ENCODE peak calls at places on chromosome 12, in seven cellular contexts. One of them, this sample, is unnamed.

GRCh38 chr12:123519151-123520001 is 14.1 kb downstream of the RILPL1 start:
- DNase-seq in tibial nerve: no peak
- DNase-seq in BE2C: no peak
- DNase-seq in K562: peak
- DNase-seq in A549: peak
- DNase-seq in tibial artery: peak
- DNase-seq in neural crest cell: no peak
- DNase-seq in this sample: no peak

GRCh38 chr12:111446631-111447570 is 41.2 kb downstream of the SH2B3 start:
- DNase-seq in tibial nerve: no peak
- DNase-seq in BE2C: no peak
- DNase-seq in K562: no peak
- DNase-seq in A549: no peak
- DNase-seq in tibial artery: peak
- DNase-seq in neural crest cell: no peak
- DNase-seq in this sample: no peak

GRCh38 chr12:89073027-89073398 is 279.3 kb downstream of the DUSP6 start:
- DNase-seq in tibial nerve: no peak
- DNase-seq in BE2C: peak
- DNase-seq in K562: no peak
- DNase-seq in A549: no peak
- DNase-seq in tibial artery: no peak
- DNase-seq in neural crest cell: no peak
- DNase-seq in this sample: no peak

GRCh38 chr12:48903363-48903981 is 21.8 kb downstream of the FKBP11 start:
- DNase-seq in tibial nerve: no peak
- DNase-seq in BE2C: no peak
- DNase-seq in K562: no peak
- DNase-seq in A549: no peak
- DNase-seq in tibial artery: no peak
- DNase-seq in neural crest cell: no peak
- DNase-seq in this sample: no peak

GRCh38 chr12:130525384-130526172 is 187.9 kb downstream of the PIWIL1 start:
- DNase-seq in tibial nerve: no peak
- DNase-seq in BE2C: no peak
- DNase-seq in K562: no peak
- DNase-seq in A549: no peak
- DNase-seq in tibial artery: no peak
- DNase-seq in neural crest cell: no peak
- DNase-seq in this sample: no peak

GRCh38 chr12:45017916-45018315 is 33.0 kb downstream of the DBX2 start:
- DNase-seq in tibial nerve: no peak
- DNase-seq in BE2C: no peak
- DNase-seq in K562: no peak
- DNase-seq in A549: no peak
- DNase-seq in tibial artery: no peak
- DNase-seq in neural crest cell: no peak
- DNase-seq in this sample: no peak

GRCh38 chr12:127245437-127245836 is 1021.5 kb upstream of the TMEM132C start:
- DNase-seq in tibial nerve: no peak
- DNase-seq in BE2C: no peak
- DNase-seq in K562: no peak
- DNase-seq in A549: no peak
- DNase-seq in tibial artery: no peak
- DNase-seq in neural crest cell: no peak
- DNase-seq in this sample: no peak

GRCh38 chr12:46217686-46218508 is 50.9 kb downstream of the SLC38A1 start:
- DNase-seq in tibial nerve: peak
- DNase-seq in BE2C: no peak
- DNase-seq in K562: no peak
- DNase-seq in A549: no peak
- DNase-seq in tibial artery: no peak
- DNase-seq in neural crest cell: no peak
- DNase-seq in this sample: no peak

GRCh38 chr12:42140901-42141300 is 3.8 kb downstream of the GXYLT1 start:
- DNase-seq in tibial nerve: no peak
- DNase-seq in BE2C: no peak
- DNase-seq in K562: no peak
- DNase-seq in A549: peak
- DNase-seq in tibial artery: no peak
- DNase-seq in neural crest cell: no peak
- DNase-seq in this sample: no peak

GRCh38 chr12:108342985-108343384 is 3.9 kb upstream of the CMKLR1 start:
- DNase-seq in tibial nerve: no peak
- DNase-seq in BE2C: no peak
- DNase-seq in K562: no peak
- DNase-seq in A549: no peak
- DNase-seq in tibial artery: peak
- DNase-seq in neural crest cell: no peak
- DNase-seq in this sample: no peak

GRCh38 chr12:95940514-95940913 is 1.9 kb downstream of the CCDC38 start:
- DNase-seq in tibial nerve: no peak
- DNase-seq in BE2C: no peak
- DNase-seq in K562: no peak
- DNase-seq in A549: no peak
- DNase-seq in tibial artery: no peak
- DNase-seq in neural crest cell: no peak
- DNase-seq in this sample: no peak

GRCh38 chr12:95942532-95943230 is at the start of gene CCDC38:
- DNase-seq in tibial nerve: peak
- DNase-seq in BE2C: peak
- DNase-seq in K562: peak
- DNase-seq in A549: peak
- DNase-seq in tibial artery: peak
- DNase-seq in neural crest cell: peak
- DNase-seq in this sample: peak

GRCh38 chr12:95942106-95942531 is 295 bp downstream of the CCDC38 start:
- DNase-seq in tibial nerve: no peak
- DNase-seq in BE2C: no peak
- DNase-seq in K562: no peak
- DNase-seq in A549: no peak
- DNase-seq in tibial artery: no peak
- DNase-seq in neural crest cell: no peak
- DNase-seq in this sample: no peak

GRCh38 chr12:95944108-95944704 is 1.1 kb downstream of the AMDHD1 start:
- DNase-seq in tibial nerve: no peak
- DNase-seq in BE2C: no peak
- DNase-seq in K562: no peak
- DNase-seq in A549: no peak
- DNase-seq in tibial artery: no peak
- DNase-seq in neural crest cell: no peak
- DNase-seq in this sample: no peak

DNA sequence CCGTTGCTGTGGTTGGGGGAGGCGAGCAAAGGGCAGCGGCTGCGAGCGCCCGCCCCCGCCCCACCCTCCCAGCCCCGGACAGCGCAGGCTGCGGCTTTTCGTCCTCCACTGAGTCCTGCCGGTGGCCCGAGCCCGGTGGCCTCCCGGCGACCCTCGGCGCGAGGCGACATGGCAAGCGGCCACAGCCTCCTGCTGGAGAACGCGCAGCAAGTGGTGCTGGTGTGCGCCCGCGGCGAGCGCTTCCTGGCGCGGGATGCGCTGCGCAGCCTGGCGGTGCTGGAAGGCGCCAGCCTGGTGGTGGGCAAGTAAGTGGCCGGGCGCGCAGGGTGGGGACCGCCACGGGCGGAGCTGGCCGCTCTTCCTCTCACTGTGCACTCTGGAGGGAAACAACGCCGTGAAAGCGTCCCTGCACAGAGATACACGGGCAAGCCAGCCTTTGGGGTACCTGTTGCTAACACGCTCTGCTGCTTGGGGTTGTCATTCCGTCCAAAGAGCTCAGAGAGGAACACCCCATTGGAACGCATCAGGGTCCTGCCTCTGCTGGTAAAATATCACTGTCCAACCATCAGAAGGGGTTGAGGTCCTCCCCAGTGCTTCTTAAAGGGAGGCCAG is at the start of gene AMDHD1:
- DNase-seq in tibial nerve: peak
- DNase-seq in BE2C: peak
- DNase-seq in K562: no peak
- DNase-seq in A549: peak
- DNase-seq in tibial artery: peak
- DNase-seq in neural crest cell: peak
- DNase-seq in this sample: peak
- TF ChIP-seq CTCF in tibial nerve: peak
- TF ChIP-seq CTCF in BE2C: peak
- TF ChIP-seq CTCF in K562: no peak
- TF ChIP-seq CTCF in A549: no peak
- TF ChIP-seq CTCF in tibial artery: peak
- TF ChIP-seq CTCF in neural crest cell: peak
- TF ChIP-seq CTCF in this sample: peak

GRCh38 chr12:102913453-102914226 is 3.4 kb downstream of the PAH start:
- DNase-seq in tibial nerve: no peak
- DNase-seq in BE2C: no peak
- DNase-seq in K562: no peak
- DNase-seq in A549: no peak
- DNase-seq in tibial artery: no peak
- DNase-seq in neural crest cell: no peak
- DNase-seq in this sample: no peak

GRCh38 chr12:102920271-102920670 is 3.2 kb upstream of the PAH start:
- DNase-seq in tibial nerve: no peak
- DNase-seq in BE2C: no peak
- DNase-seq in K562: no peak
- DNase-seq in A549: no peak
- DNase-seq in tibial artery: no peak
- DNase-seq in neural crest cell: no peak
- DNase-seq in this sample: no peak

GRCh38 chr12:102916252-102917025 is 605 bp downstream of the PAH start:
- DNase-seq in tibial nerve: no peak
- DNase-seq in BE2C: no peak
- DNase-seq in K562: no peak
- DNase-seq in A549: no peak
- DNase-seq in tibial artery: no peak
- DNase-seq in neural crest cell: no peak
- DNase-seq in this sample: no peak

GRCh38 chr12:102918840-102919239 is 1.8 kb upstream of the PAH start:
- DNase-seq in tibial nerve: no peak
- DNase-seq in BE2C: no peak
- DNase-seq in K562: no peak
- DNase-seq in A549: no peak
- DNase-seq in tibial artery: no peak
- DNase-seq in neural crest cell: no peak
- DNase-seq in this sample: no peak

GRCh38 chr12:102917026-102917787 is at the start of gene PAH:
- DNase-seq in tibial nerve: no peak
- DNase-seq in BE2C: no peak
- DNase-seq in K562: peak
- DNase-seq in A549: no peak
- DNase-seq in tibial artery: no peak
- DNase-seq in neural crest cell: no peak
- DNase-seq in this sample: no peak
- TF ChIP-seq CTCF in tibial nerve: no peak
- TF ChIP-seq CTCF in BE2C: peak
- TF ChIP-seq CTCF in K562: no peak
- TF ChIP-seq CTCF in A549: no peak
- TF ChIP-seq CTCF in tibial artery: no peak
- TF ChIP-seq CTCF in neural crest cell: peak
- TF ChIP-seq CTCF in this sample: no peak

DNA sequence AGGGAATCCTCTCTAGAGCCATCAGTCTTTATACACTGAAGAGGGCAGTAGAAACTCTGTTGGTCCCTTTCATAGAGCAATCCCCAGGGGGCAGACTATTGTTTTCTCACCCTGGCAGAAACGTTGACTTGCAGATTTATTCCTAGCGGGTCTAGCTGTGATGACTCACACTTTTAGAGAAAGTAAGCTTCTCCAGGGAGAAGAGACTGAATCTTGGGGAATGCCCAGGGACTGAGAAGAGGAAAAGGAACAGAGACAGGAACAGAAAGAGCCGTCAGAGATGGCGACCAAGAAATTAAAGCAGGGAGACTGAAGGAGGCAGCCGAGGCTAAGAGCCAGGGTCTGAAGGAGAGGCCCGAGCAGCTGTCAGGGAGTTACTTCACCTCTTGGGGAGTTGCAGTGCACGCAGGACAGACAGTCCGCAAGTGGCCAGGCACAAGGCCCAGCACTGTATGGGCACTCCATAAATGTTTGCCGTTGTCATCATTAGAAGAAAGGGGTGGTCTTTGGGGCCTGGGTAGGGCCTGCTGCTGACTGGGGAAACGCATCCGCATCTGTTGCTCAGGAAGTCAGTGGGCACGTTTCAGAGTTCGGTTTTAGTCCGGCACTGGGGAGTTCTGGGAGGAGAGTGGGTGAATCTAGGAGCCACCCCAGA is 13.0 kb downstream of the PLEKHG6 start:
- DNase-seq in tibial nerve: no peak
- DNase-seq in BE2C: peak
- DNase-seq in K562: peak
- DNase-seq in A549: peak
- DNase-seq in tibial artery: no peak
- DNase-seq in neural crest cell: peak
- DNase-seq in this sample: no peak
- TF ChIP-seq CTCF in tibial nerve: peak
- TF ChIP-seq CTCF in BE2C: peak
- TF ChIP-seq CTCF in K562: peak
- TF ChIP-seq CTCF in A549: peak
- TF ChIP-seq CTCF in tibial artery: peak
- TF ChIP-seq CTCF in neural crest cell: peak
- TF ChIP-seq CTCF in this sample: no peak

DNA sequence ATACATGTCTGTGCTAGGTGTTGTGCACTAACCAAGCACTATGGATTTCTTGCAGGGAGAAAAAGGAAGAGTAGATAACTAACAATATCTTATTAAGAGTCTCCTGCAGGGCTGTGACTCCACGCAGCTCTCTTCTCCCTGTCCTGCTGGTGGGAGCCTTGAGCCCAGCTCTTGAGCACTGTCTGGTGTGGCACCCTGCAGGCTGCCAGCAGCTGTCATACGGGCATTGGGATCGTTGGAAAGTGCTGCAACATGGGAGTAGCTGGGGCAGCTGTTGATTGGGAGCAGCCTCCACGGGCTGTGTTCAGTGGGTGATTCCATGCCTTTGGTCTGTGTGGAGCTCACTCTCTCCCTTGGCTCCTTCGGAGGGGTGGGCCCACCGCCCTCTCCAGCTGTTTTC is 125.3 kb downstream of the FBXL14 start:
- DNase-seq in tibial nerve: no peak
- DNase-seq in BE2C: no peak
- DNase-seq in K562: no peak
- DNase-seq in A549: no peak
- DNase-seq in tibial artery: no peak
- DNase-seq in neural crest cell: no peak
- DNase-seq in this sample: no peak
- TF ChIP-seq CTCF in tibial nerve: no peak
- TF ChIP-seq CTCF in BE2C: no peak
- TF ChIP-seq CTCF in K562: no peak
- TF ChIP-seq CTCF in A549: no peak
- TF ChIP-seq CTCF in tibial artery: no peak
- TF ChIP-seq CTCF in neural crest cell: no peak
- TF ChIP-seq CTCF in this sample: no peak

DNA sequence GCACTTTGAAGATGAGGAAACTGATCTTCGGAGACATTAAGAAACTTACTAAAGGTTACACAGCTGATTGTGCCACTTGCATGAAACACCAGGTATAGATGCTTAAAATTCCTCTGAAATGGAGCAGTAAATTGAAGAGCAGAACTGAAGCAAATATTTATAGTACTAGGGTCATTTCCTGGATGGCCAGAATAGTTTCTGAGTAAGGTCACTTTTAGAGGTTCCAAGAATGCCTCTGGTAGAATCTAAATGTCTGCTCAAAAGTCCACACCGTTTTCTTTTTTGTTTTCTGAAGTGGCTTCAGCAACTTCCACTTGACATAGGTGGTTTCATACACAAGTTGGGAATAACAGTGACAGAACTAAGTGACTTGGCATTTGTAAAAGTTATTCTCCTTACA is 19.4 kb downstream of the TPH2 start:
- DNase-seq in tibial nerve: no peak
- DNase-seq in BE2C: no peak
- DNase-seq in K562: no peak
- DNase-seq in A549: no peak
- DNase-seq in tibial artery: no peak
- DNase-seq in neural crest cell: no peak
- DNase-seq in this sample: no peak
- TF ChIP-seq CTCF in tibial nerve: no peak
- TF ChIP-seq CTCF in BE2C: no peak
- TF ChIP-seq CTCF in K562: no peak
- TF ChIP-seq CTCF in A549: no peak
- TF ChIP-seq CTCF in tibial artery: no peak
- TF ChIP-seq CTCF in neural crest cell: no peak
- TF ChIP-seq CTCF in this sample: no peak

This sample was measured in glutamatergic neuron.